ENCODE peak calls at places on chromosomes 7 and 10, in seven cellular contexts. I is upper lobe of left lung; B is GM20000; R is kidney; Z is activated CD8-positive, alpha-beta T cell treated with anti-CD3 and anti-CD28 coated beads for 36 hours; T is A673; P is cardiac fibroblast. M is an unnamed sample.

GRCh38 chr7:88395720-88396119 is 89.0 kb upstream of the STEAP4 start:
- DNase-seq in T (no peak), I (no peak), B (no peak), R (no peak), P (no peak), Z (no peak), M (no peak)

GRCh38 chr10:78875331-78875877 is 193.4 kb upstream of the ZMIZ1 start:
- DNase-seq in Z (no peak), P (no peak), T (peak), B (no peak), R (no peak), I (no peak), M (no peak)

GRCh38 chr7:1716263-1717094 is 46.4 kb downstream of the ELFN1 start:
- DNase-seq in Z (peak), R (peak), P (peak), T (no peak), I (no peak), B (no peak), M (no peak)

GRCh38 chr7:157397751-157398691 is 61.2 kb downstream of the DNAJB6 start:
- DNase-seq in B (no peak), I (no peak), R (peak), P (peak), Z (peak), T (peak), M (no peak)

GRCh38 chr7:137986252-137987010 is 15.5 kb downstream of the CREB3L2 start:
- DNase-seq in T (no peak), I (no peak), Z (no peak), R (no peak), B (peak), P (peak), M (no peak)

GRCh38 chr10:116287906-116288501 is 15.0 kb upstream of the GFRA1 start:
- DNase-seq in Z (peak), P (peak), B (no peak), T (peak), R (no peak), I (no peak), M (no peak)

GRCh38 chr7:3230908-3231307 is 70.1 kb upstream of the SDK1 start:
- DNase-seq in R (no peak), T (no peak), B (no peak), Z (no peak), P (no peak), I (no peak), M (no peak)

GRCh38 chr10:79219276-79219957 is 127.9 kb upstream of the PPIF start:
- DNase-seq in Z (no peak), R (peak), I (no peak), B (no peak), P (peak), T (no peak), M (no peak)

GRCh38 chr7:91265693-91266066 is 1.4 kb downstream of the FZD1 start:
- DNase-seq in P (peak), T (no peak), Z (no peak), B (peak), I (no peak), R (peak), M (no peak)

GRCh38 chr10:1536341-1536740 is 201.0 kb downstream of the ADARB2 start:
- DNase-seq in B (no peak), R (peak), Z (no peak), P (no peak), I (no peak), T (no peak), M (no peak)

GRCh38 chr10:125343118-125343752 is 182.9 kb upstream of the CTBP2 start:
- DNase-seq in I (no peak), B (peak), R (no peak), T (peak), P (peak), Z (peak), M (no peak)

GRCh38 chr10:16989826-16990293 is 139.8 kb downstream of the CUBN start:
- DNase-seq in Z (no peak), T (peak), R (no peak), P (no peak), I (no peak), B (no peak), M (no peak)

GRCh38 chr7:11548532-11548931 is 283.5 kb downstream of the THSD7A start:
- DNase-seq in I (no peak), T (no peak), R (no peak), Z (no peak), B (no peak), P (peak), M (no peak)

GRCh38 chr7:18529213-18529612 is 33.7 kb downstream of the HDAC9 start:
- DNase-seq in Z (no peak), R (no peak), T (no peak), B (no peak), I (no peak), P (no peak), M (no peak)

GRCh38 chr10:47033081-47033480 is 121.9 kb downstream of the PTPN20 start:
- DNase-seq in B (no peak), I (no peak), P (no peak), Z (no peak), R (no peak), T (no peak), M (no peak)

GRCh38 chr10:124450783-124451057 is 885 bp upstream of the NKX1-2 start:
- DNase-seq in I (no peak), Z (no peak), B (no peak), R (no peak), P (no peak), T (no peak), M (no peak)

GRCh38 chr7:158325530-158326381 is 261.9 kb downstream of the PTPRN2 start:
- DNase-seq in I (no peak), B (no peak), Z (no peak), T (no peak), R (no peak), P (no peak), M (no peak)

GRCh38 chr10:22319559-22320558 is 1.0 kb upstream of the BMI1 start:
- DNase-seq in B (no peak), R (peak), P (no peak), I (peak), Z (no peak), T (no peak), M (no peak)

GRCh38 chr10:77975086-77975666 is 48.6 kb upstream of the DLG5 start:
- DNase-seq in Z (no peak), R (no peak), I (no peak), B (no peak), P (no peak), T (no peak), M (no peak)

GRCh38 chr10:114458955-114459354 is 54.7 kb upstream of the AFAP1L2 start:
- DNase-seq in R (no peak), T (peak), P (peak), Z (peak), B (peak), I (peak), M (no peak)

GRCh38 chr10:80411267-80411668 is 2.9 kb downstream of the PRXL2A start:
- DNase-seq in I (no peak), R (peak), T (no peak), P (no peak), Z (no peak), B (no peak), M (no peak)

GRCh38 chr10:100182281-100182680 is 3.5 kb downstream of the ERLIN1 start:
- DNase-seq in T (peak), I (peak), R (no peak), Z (no peak), B (no peak), P (no peak), M (no peak)

GRCh38 chr7:132666076-132666775 is 90.0 kb upstream of the PLXNA4 start:
- DNase-seq in B (no peak), I (no peak), Z (peak), T (no peak), P (peak), R (no peak), M (no peak)

GRCh38 chr10:97731346-97732051 is 5.4 kb upstream of the ZFYVE27 start:
- DNase-seq in P (peak), T (peak), R (no peak), Z (peak), B (peak), I (peak), M (no peak)

GRCh38 chr10:75396861-75397570 is 4.5 kb downstream of the ZNF503 start:
- DNase-seq in P (peak), B (peak), I (no peak), R (peak), Z (no peak), T (no peak), M (no peak)

GRCh38 chr10:29734980-29735627 is 100.3 kb upstream of the SVIL start:
- DNase-seq in I (peak), R (peak), T (peak), Z (peak), P (peak), B (peak), M (peak)

GRCh38 chr10:124721295-124722052 is 22.7 kb downstream of the FAM53B start:
- DNase-seq in Z (no peak), T (no peak), P (peak), B (no peak), R (peak), I (peak), M (no peak)

GRCh38 chr10:76411719-76412435 is 980.5 kb downstream of the LRMDA start:
- DNase-seq in R (no peak), Z (no peak), B (no peak), P (peak), I (no peak), T (no peak), M (no peak)

GRCh38 chr10:79407811-79408795 is 37.3 kb downstream of the ZCCHC24 start:
- DNase-seq in P (peak), B (no peak), I (no peak), Z (no peak), T (no peak), R (peak), M (no peak)

GRCh38 chr10:100878291-100878910 is 34.4 kb upstream of the SLF2 start:
- DNase-seq in T (peak), P (peak), B (peak), Z (peak), I (no peak), R (no peak), M (no peak)

GRCh38 chr10:100939763-100940344 is 27.1 kb downstream of the SLF2 start:
- DNase-seq in T (no peak), Z (no peak), B (no peak), I (no peak), R (no peak), P (no peak), M (no peak)

GRCh38 chr10:114243661-114244060 is 4.6 kb downstream of the VWA2 start:
- DNase-seq in I (no peak), T (no peak), B (no peak), R (no peak), Z (no peak), P (no peak), M (no peak)

GRCh38 chr10:25176421-25176968 is 1.7 kb downstream of the GPR158 start:
- DNase-seq in I (no peak), B (no peak), P (peak), Z (peak), T (no peak), R (no peak), M (no peak)

GRCh38 chr7:2980406-2981102 is 63.1 kb downstream of the CARD11 start:
- DNase-seq in I (peak), R (peak), P (no peak), T (no peak), Z (peak), B (no peak), M (peak)

GRCh38 chr10:72483452-72483851 is 128.7 kb upstream of the DNAJB12 start:
- DNase-seq in T (no peak), B (no peak), I (peak), Z (no peak), P (no peak), R (no peak), M (no peak)

GRCh38 chr7:47475880-47476227 is 106.1 kb downstream of the TNS3 start:
- DNase-seq in B (no peak), P (no peak), T (no peak), R (no peak), I (no peak), Z (no peak), M (no peak)

DNA sequence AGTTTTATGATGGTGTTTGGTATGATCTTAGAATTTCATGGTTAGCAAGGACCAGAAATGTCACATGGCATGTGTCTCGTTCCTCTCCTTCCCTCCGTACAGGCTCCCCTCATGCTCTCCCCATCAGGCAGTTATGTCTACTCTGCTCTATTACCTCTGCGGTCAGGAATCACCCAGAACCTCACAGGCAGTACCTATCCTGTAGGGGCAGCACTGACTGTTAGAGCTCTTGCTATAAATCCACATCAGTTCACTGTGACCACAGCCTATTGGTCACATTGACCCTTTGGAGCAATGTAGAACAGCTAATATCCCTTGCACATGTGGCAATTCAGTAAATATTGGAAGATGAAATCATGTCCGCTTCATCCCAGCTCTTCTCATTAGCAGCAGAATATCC is 151.8 kb downstream of the WNT2 start:
- DNase-seq in P (no peak), Z (no peak), I (no peak), T (no peak), B (no peak), R (no peak), M (no peak)
- TF ChIP-seq CTCF in P (no peak), Z (no peak), I (no peak), T (no peak), B (no peak), R (no peak), M (no peak)

DNA sequence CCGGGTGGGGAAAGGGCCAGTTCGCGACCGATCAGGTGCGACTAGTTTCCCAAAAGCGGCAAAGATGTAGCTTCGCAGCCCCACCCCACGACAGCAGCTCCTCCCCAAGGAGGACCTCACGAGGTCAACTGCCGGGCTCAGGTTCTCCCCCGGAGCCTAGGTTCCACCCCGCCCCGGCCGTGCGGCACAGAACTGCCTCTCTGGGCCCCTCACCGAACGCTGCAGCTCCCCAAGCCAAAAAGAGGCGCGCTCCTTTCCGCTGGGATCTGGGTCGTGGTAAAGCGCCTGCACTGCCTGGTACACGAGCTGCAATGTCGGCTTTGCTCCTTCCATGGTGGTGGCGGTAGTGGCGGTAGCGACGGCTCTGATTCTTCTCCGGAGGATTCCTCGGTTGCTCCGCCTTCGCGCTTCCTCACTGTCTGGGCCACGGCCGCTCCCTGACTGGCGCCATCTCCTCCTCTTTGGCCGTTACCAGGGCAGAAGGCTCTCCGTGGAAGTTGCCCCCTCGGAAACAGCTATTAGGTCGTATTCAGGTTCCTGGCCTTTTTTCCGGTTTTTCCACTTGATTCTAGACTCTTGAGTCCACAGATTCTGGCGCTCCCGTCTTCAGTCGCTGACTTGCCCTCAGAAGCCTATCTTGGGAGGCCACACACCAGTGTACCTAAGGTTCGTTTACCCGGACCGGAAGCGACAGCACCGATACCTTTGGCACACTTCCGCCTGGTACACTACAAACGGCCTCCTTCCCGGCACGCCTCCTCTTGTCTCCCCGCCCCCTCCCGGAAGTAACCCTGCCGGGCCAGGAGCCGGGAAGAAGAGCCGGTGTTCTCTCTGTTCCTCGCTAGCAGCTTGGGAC is at the start of gene TNPO3:
- DNase-seq in Z (peak), R (peak), I (peak), B (peak), T (peak), P (peak), M (peak)
- TF ChIP-seq CTCF in Z (no peak), R (no peak), I (no peak), B (no peak), T (no peak), P (no peak), M (no peak)

GRCh38 chr7:38751416-38751815 is 120.2 kb upstream of the AMPH start:
- DNase-seq in P (no peak), R (no peak), T (no peak), Z (no peak), B (no peak), I (no peak), M (no peak)

GRCh38 chr7:38753347-38753746 is 122.2 kb upstream of the AMPH start:
- DNase-seq in T (no peak), R (no peak), P (no peak), I (no peak), Z (no peak), B (no peak), M (no peak)

GRCh38 chr7:38746438-38746837 is 115.3 kb upstream of the AMPH start:
- DNase-seq in Z (no peak), B (no peak), P (no peak), T (peak), I (no peak), R (no peak), M (no peak)

GRCh38 chr7:38744746-38745145 is 113.6 kb upstream of the AMPH start:
- DNase-seq in Z (no peak), T (no peak), R (no peak), P (peak), B (no peak), I (no peak), M (no peak)

DNA sequence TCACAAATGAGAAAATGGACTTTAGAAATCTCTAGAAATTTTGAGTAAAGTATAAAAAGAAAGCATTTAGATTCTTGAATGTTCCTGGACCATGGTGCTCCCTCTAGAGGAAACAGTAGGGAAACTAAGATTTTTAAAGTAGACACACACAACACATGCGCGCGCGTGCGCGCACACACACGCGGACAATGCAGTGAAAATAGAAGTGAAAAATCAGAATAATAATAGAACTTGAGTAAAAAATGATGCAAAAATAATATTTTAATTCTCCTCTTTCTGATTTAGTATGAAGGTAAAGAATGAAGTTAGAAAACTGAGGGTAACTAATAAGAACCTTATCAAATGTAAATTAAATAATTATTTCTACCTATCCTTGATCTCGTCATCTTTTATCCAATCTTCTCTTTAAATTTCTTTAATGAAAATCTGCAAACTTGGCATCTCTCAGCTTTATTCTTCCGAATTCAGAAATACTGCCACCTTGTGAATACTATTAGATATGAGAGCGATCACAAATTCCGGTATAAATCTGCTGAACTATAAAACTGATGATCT is 117.0 kb upstream of the AMPH start:
- DNase-seq in T (peak), B (no peak), R (no peak), I (no peak), Z (no peak), P (peak), M (no peak)
- TF ChIP-seq CTCF in T (peak), B (no peak), R (peak), I (no peak), Z (no peak), P (peak), M (peak)

GRCh38 chr10:131982185-131982756 is 548 bp upstream of the BNIP3 start:
- DNase-seq in R (no peak), P (no peak), T (no peak), B (peak), I (no peak), Z (no peak), M (peak)

GRCh38 chr10:131979821-131980270 is 1.9 kb downstream of the BNIP3 start:
- DNase-seq in I (no peak), B (no peak), P (peak), T (no peak), R (peak), Z (no peak), M (no peak)

GRCh38 chr10:131981429-131982184 is at the start of gene BNIP3:
- DNase-seq in P (peak), R (peak), I (peak), Z (peak), B (peak), T (peak), M (peak)

GRCh38 chr10:131980321-131980720 is 1.4 kb downstream of the BNIP3 start:
- DNase-seq in I (no peak), P (no peak), B (no peak), T (no peak), R (no peak), Z (no peak), M (no peak)

GRCh38 chr10:131980757-131981428 is 830 bp downstream of the BNIP3 start:
- DNase-seq in I (no peak), B (peak), P (peak), Z (no peak), T (no peak), R (no peak), M (no peak)
- TF ChIP-seq CTCF in I (no peak), B (no peak), P (no peak), Z (no peak), T (no peak), R (no peak), M (no peak)

GRCh38 chr7:135274495-135275268 is 41.0 kb downstream of the STRA8 start:
- DNase-seq in B (peak), Z (peak), R (no peak), I (peak), P (peak), T (peak), M (peak)
- TF ChIP-seq CTCF in B (peak), Z (peak), R (peak), I (peak), P (peak), T (peak), M (peak)

GRCh38 chr10:33106767-33107166 is 148.7 kb upstream of the ITGB1 start:
- DNase-seq in P (no peak), Z (no peak), B (no peak), I (no peak), T (no peak), R (no peak), M (no peak)
- TF ChIP-seq CTCF in P (no peak), Z (no peak), B (no peak), I (no peak), T (no peak), R (no peak), M (no peak)

GRCh38 chr7:134016942-134017303 is 110.2 kb upstream of the LRGUK start:
- DNase-seq in B (no peak), T (no peak), P (no peak), I (no peak), R (no peak), Z (no peak), M (no peak)
- TF ChIP-seq CTCF in B (no peak), T (peak), P (no peak), I (no peak), R (no peak), Z (peak), M (no peak)

M was measured in natural killer cell.